ENCODE peak calls at places on chromosome 15, in five cellular contexts. E is testis, C is NCI-H1694 treated with DMSO at 0.1 percent for 48 hours, O is HCT116, S is activated T-helper 1 cell treated with Interleukin-2 at 50 U/mL for 16 hours. X is an unnamed sample.

GRCh38 chr15:78087944-78088772 is 4.2 kb upstream of the SH2D7 start:
- DNase-seq in E (no peak), C (no peak), O (no peak), S (no peak), X (no peak)

GRCh38 chr15:77033729-77034619 is 36.9 kb downstream of the TSPAN3 start:
- DNase-seq in E (peak), C (no peak), O (no peak), S (no peak), X (no peak)

GRCh38 chr15:63133786-63134185 is 12.1 kb downstream of the LACTB start:
- DNase-seq in E (no peak), C (no peak), O (no peak), S (no peak), X (no peak)

GRCh38 chr15:78034495-78035191 is 42.9 kb downstream of the TBC1D2B start:
- DNase-seq in E (peak), C (no peak), O (no peak), S (peak), X (no peak)

GRCh38 chr15:66743703-66744536 is 41.9 kb downstream of the SMAD6 start:
- DNase-seq in E (no peak), C (no peak), O (no peak), S (no peak), X (no peak)

GRCh38 chr15:85137507-85138175 is 156.0 kb downstream of the PDE8A start:
- DNase-seq in E (no peak), C (peak), O (no peak), S (no peak), X (no peak)

GRCh38 chr15:58707397-58707796 is 42.1 kb downstream of the ADAM10 start:
- DNase-seq in E (no peak), C (no peak), O (no peak), S (no peak), X (no peak)

GRCh38 chr15:44580105-44580504 is 43.2 kb downstream of the EIF3J start:
- DNase-seq in E (no peak), C (no peak), O (no peak), S (no peak), X (no peak)

GRCh38 chr15:25504307-25504706 is 65.5 kb upstream of the UBE3A start:
- DNase-seq in E (no peak), C (no peak), O (no peak), S (no peak), X (no peak)

GRCh38 chr15:90294601-90295269 is 29.3 kb downstream of the NGRN start:
- DNase-seq in E (no peak), C (no peak), O (no peak), S (no peak), X (no peak)

GRCh38 chr15:85733415-85733814 is 61.3 kb downstream of the KLHL25 start:
- DNase-seq in E (no peak), C (no peak), O (no peak), S (no peak), X (no peak)

GRCh38 chr15:85792872-85793621 is 1.7 kb downstream of the KLHL25 start:
- DNase-seq in E (no peak), C (no peak), O (no peak), S (no peak), X (no peak)

GRCh38 chr15:41394924-41395323 is 7.4 kb downstream of the NDUFAF1 start:
- DNase-seq in E (no peak), C (no peak), O (no peak), S (no peak), X (no peak)

GRCh38 chr15:53808058-53808703 is 48.7 kb upstream of the WDR72 start:
- DNase-seq in E (no peak), C (no peak), O (no peak), S (no peak), X (peak)

GRCh38 chr15:59976480-59976879 is 27.6 kb upstream of the FOXB1 start:
- DNase-seq in E (no peak), C (no peak), O (no peak), S (peak), X (no peak)

GRCh38 chr15:28106294-28107110 is 7.4 kb upstream of the OCA2 start:
- DNase-seq in E (peak), C (no peak), O (no peak), S (no peak), X (no peak)

GRCh38 chr15:63124506-63124905 is 2.8 kb downstream of the LACTB start:
- DNase-seq in E (no peak), C (no peak), O (no peak), S (no peak), X (no peak)

GRCh38 chr15:76963596-76963995 is 31.3 kb upstream of the PSTPIP1 start:
- DNase-seq in E (no peak), C (no peak), O (no peak), S (no peak), X (no peak)

GRCh38 chr15:64461577-64462162 is 1.3 kb downstream of the ZNF609 start:
- DNase-seq in E (peak), C (no peak), O (no peak), S (no peak), X (peak)

GRCh38 chr15:55873024-55873745 is 120.2 kb downstream of the NEDD4 start:
- DNase-seq in E (no peak), C (no peak), O (no peak), S (no peak), X (no peak)

GRCh38 chr15:89090791-89091666 is 2.8 kb downstream of the ABHD2 start:
- DNase-seq in E (peak), C (no peak), O (no peak), S (peak), X (no peak)

GRCh38 chr15:90957105-90957790 is 2.6 kb downstream of the RCCD1 start:
- DNase-seq in E (no peak), C (no peak), O (no peak), S (no peak), X (no peak)

GRCh38 chr15:68989876-68990754 is 24.4 kb upstream of the NOX5 start:
- DNase-seq in E (no peak), C (no peak), O (no peak), S (no peak), X (no peak)

GRCh38 chr15:34436956-34437442 is 609 bp downstream of the GOLGA8A start:
- DNase-seq in E (peak), C (no peak), O (no peak), S (peak), X (peak)

GRCh38 chr15:47552978-47553608 is 164.2 kb upstream of the SEMA6D start:
- DNase-seq in E (no peak), C (no peak), O (no peak), S (no peak), X (no peak)

GRCh38 chr15:99707481-99708270 is 25.6 kb downstream of the LYSMD4 start:
- DNase-seq in E (no peak), C (no peak), O (no peak), S (no peak), X (no peak)

GRCh38 chr15:36373549-36373948 is 205.9 kb upstream of the CDIN1 start:
- DNase-seq in E (no peak), C (no peak), O (peak), S (no peak), X (no peak)

GRCh38 chr15:23397779-23398178 is 43.2 kb downstream of the GOLGA8S start:
- DNase-seq in E (no peak), C (no peak), O (no peak), S (no peak), X (no peak)

GRCh38 chr15:77546870-77547269 is 85.8 kb downstream of the LINGO1 start:
- DNase-seq in E (no peak), C (no peak), O (no peak), S (no peak), X (no peak)

GRCh38 chr15:75237316-75237982 is 20.7 kb upstream of the GOLGA6C start:
- DNase-seq in E (no peak), C (no peak), O (no peak), S (no peak), X (no peak)

GRCh38 chr15:54273928-54274327 is 295.7 kb downstream of the UNC13C start:
- DNase-seq in E (peak), C (no peak), O (no peak), S (no peak), X (peak)

GRCh38 chr15:91515188-91515754 is 338.2 kb upstream of the SLCO3A1 start:
- DNase-seq in E (no peak), C (no peak), O (no peak), S (no peak), X (no peak)

GRCh38 chr15:53323197-53323596 is 436.3 kb downstream of the WDR72 start:
- DNase-seq in E (no peak), C (no peak), O (no peak), S (no peak), X (no peak)

GRCh38 chr15:50148362-50148963 is 29.4 kb upstream of the ATP8B4 start:
- DNase-seq in E (peak), C (no peak), O (peak), S (no peak), X (no peak)

X was measured in HuH-7.